ENCODE peak calls at places on chromosome 14, in six cellular contexts. M, A, S, L, J and E are unnamed samples.

GRCh38 chr14:62015945-62016344 is 253.7 kb downstream of the SNAPC1 start:
- DNase-seq in J (no peak), A (no peak), M (no peak), L (peak), S (no peak), E (no peak)

GRCh38 chr14:81452341-81452740 is 52.2 kb upstream of the STON2 start:
- DNase-seq in M (no peak), A (no peak), L (no peak), S (no peak), J (no peak), E (no peak)

GRCh38 chr14:105472496-105472991 is 2.1 kb upstream of the CRIP2 start:
- DNase-seq in J (no peak), S (no peak), A (no peak), M (no peak), L (no peak), E (no peak)

GRCh38 chr14:51661504-51661903 is 9.8 kb downstream of the FRMD6 start:
- DNase-seq in S (no peak), A (no peak), J (no peak), M (no peak), L (no peak), E (no peak)

GRCh38 chr14:98174031-98174430 is 1098.0 kb downstream of the BCL11B start:
- DNase-seq in J (no peak), M (no peak), A (no peak), L (no peak), S (no peak), E (no peak)

GRCh38 chr14:73427516-73428264 is 30.7 kb downstream of the NUMB start:
- DNase-seq in M (no peak), A (no peak), J (no peak), L (no peak), S (peak), E (peak)

GRCh38 chr14:75363570-75364227 is 64.1 kb upstream of the JDP2 start:
- DNase-seq in A (no peak), L (no peak), J (no peak), M (no peak), S (no peak), E (no peak)

GRCh38 chr14:102784892-102785597 is 7.8 kb downstream of the TRAF3 start:
- DNase-seq in A (no peak), M (no peak), J (no peak), S (no peak), L (no peak), E (no peak)

GRCh38 chr14:96042218-96042930 is 3.2 kb downstream of the C14orf132 start:
- DNase-seq in J (no peak), L (peak), S (peak), A (no peak), M (no peak), E (no peak)

GRCh38 chr14:50040401-50040775 is 76.0 kb downstream of the VCPKMT start:
- DNase-seq in L (peak), J (no peak), A (peak), S (peak), M (no peak), E (peak)

GRCh38 chr14:74510211-74510931 is 16.8 kb downstream of the ISCA2 start:
- DNase-seq in L (peak), J (no peak), M (no peak), S (peak), A (no peak), E (no peak)

GRCh38 chr14:56333361-56334279 is 215.4 kb downstream of the PELI2 start:
- DNase-seq in S (peak), L (peak), M (peak), J (no peak), A (no peak), E (peak)

GRCh38 chr14:60723218-60724079 is 702 bp downstream of the SIX4 start:
- DNase-seq in L (peak), M (peak), A (peak), J (peak), S (peak), E (peak)

GRCh38 chr14:50795127-50795526 is 35.8 kb downstream of the NIN start:
- DNase-seq in M (no peak), J (no peak), A (no peak), S (no peak), L (no peak), E (no peak)

GRCh38 chr14:103872492-103873113 is 25.2 kb upstream of the PPP1R13B start:
- DNase-seq in S (no peak), J (peak), M (no peak), L (no peak), A (no peak), E (no peak)

GRCh38 chr14:100187247-100187833 is 27.9 kb upstream of the DEGS2 start:
- DNase-seq in A (no peak), M (no peak), L (no peak), J (no peak), S (no peak), E (no peak)

GRCh38 chr14:20477211-20477876 is 8.1 kb downstream of the PNP start:
- DNase-seq in L (peak), M (no peak), J (no peak), S (peak), A (peak), E (peak)

GRCh38 chr14:71247106-71247505 is 339.8 kb downstream of the PCNX1 start:
- DNase-seq in A (no peak), J (no peak), L (no peak), M (no peak), S (no peak), E (no peak)

GRCh38 chr14:76168531-76168930 is 16.8 kb downstream of the GPATCH2L start:
- DNase-seq in J (no peak), S (no peak), A (no peak), L (no peak), M (no peak), E (no peak)

GRCh38 chr14:104343690-104344640 is 205.6 kb downstream of the KIF26A start:
- DNase-seq in A (no peak), M (no peak), L (no peak), S (no peak), J (peak), E (no peak)

GRCh38 chr14:43105305-43105704 is 1401.8 kb downstream of the FSCB start:
- DNase-seq in J (peak), S (no peak), A (no peak), M (no peak), L (no peak), E (no peak)

GRCh38 chr14:101065246-101065645 is 161.7 kb upstream of the RTL1 start:
- DNase-seq in M (no peak), J (no peak), A (no peak), S (no peak), L (no peak), E (no peak)

GRCh38 chr14:104143071-104143470 is 4.7 kb downstream of the KIF26A start:
- DNase-seq in L (no peak), M (no peak), A (no peak), S (no peak), J (no peak), E (no peak)

GRCh38 chr14:102264775-102265174 is 40.2 kb downstream of the MOK start:
- DNase-seq in M (no peak), A (no peak), L (peak), J (no peak), S (no peak), E (no peak)

GRCh38 chr14:86892167-86892956 is 1100.6 kb downstream of the GALC start:
- DNase-seq in S (no peak), A (no peak), J (no peak), L (no peak), M (no peak), E (no peak)

GRCh38 chr14:25516838-25517237 is 466.9 kb upstream of the STXBP6 start:
- DNase-seq in S (no peak), A (no peak), J (peak), L (no peak), M (no peak), E (no peak)

GRCh38 chr14:76917158-76917596 is 91.0 kb downstream of the LRRC74A start:
- DNase-seq in L (peak), A (no peak), M (peak), J (peak), S (peak), E (peak)

GRCh38 chr14:106317593-106317992 is 791.2 kb downstream of the TMEM121 start:
- DNase-seq in A (no peak), M (no peak), S (no peak), J (no peak), L (no peak), E (no peak)

GRCh38 chr14:52355526-52355925 is 41.4 kb downstream of the PTGER2 start:
- DNase-seq in S (no peak), A (no peak), M (no peak), J (no peak), L (no peak), E (no peak)

GRCh38 chr14:48703728-48704467 is 882.3 kb downstream of the RPS29 start:
- DNase-seq in J (no peak), A (no peak), L (peak), S (no peak), M (no peak), E (no peak)

GRCh38 chr14:57617510-57617909 is 123.9 kb upstream of the CCDC198 start:
- DNase-seq in S (no peak), J (peak), M (no peak), A (no peak), L (no peak), E (no peak)

GRCh38 chr14:75982724-75983358 is 1.0 kb upstream of the TGFB3 start:
- DNase-seq in M (no peak), A (no peak), L (peak), J (no peak), S (peak), E (peak)

GRCh38 chr14:102320033-102320660 is 601 bp downstream of the ZNF839 start:
- DNase-seq in A (no peak), S (peak), J (peak), M (peak), L (peak), E (peak)

GRCh38 chr14:70098257-70098809 is 90.4 kb downstream of the SLC8A3 start:
- DNase-seq in S (no peak), M (peak), L (peak), J (no peak), A (no peak), E (no peak)

GRCh38 chr14:93163570-93163969 is 21.1 kb downstream of the MOAP1 start:
- DNase-seq in M (no peak), A (no peak), L (no peak), J (no peak), S (no peak), E (no peak)

GRCh38 chr14:99534863-99535262 is 53.7 kb downstream of the CCNK start:
- DNase-seq in J (no peak), S (no peak), M (no peak), A (no peak), L (no peak), E (no peak)

GRCh38 chr14:92819011-92819410 is 24.9 kb downstream of the GOLGA5 start:
- DNase-seq in M (no peak), J (no peak), A (no peak), S (no peak), L (no peak), E (no peak)

GRCh38 chr14:104331871-104332605 is 193.7 kb downstream of the KIF26A start:
- DNase-seq in J (no peak), M (no peak), S (no peak), L (no peak), A (no peak), E (no peak)

GRCh38 chr14:41662780-41663477 is 56.3 kb downstream of the LRFN5 start:
- DNase-seq in L (no peak), M (no peak), J (no peak), A (no peak), S (no peak), E (no peak)